ENCODE peak calls at places on chromosome 4, in five cellular contexts. One of them, this sample, is unnamed.

GRCh38 chr4:128979934-128980333 is 113.4 kb downstream of the SCLT1 start:
- DNase-seq in cardiac muscle cell: no peak
- DNase-seq in foreskin fibroblast: peak
- DNase-seq in epithelial cell of esophagus: peak
- DNase-seq in lung: no peak
- DNase-seq in this sample: no peak

GRCh38 chr4:82360298-82361177 is 13.3 kb downstream of the HNRNPD start:
- DNase-seq in cardiac muscle cell: peak
- DNase-seq in foreskin fibroblast: peak
- DNase-seq in epithelial cell of esophagus: peak
- DNase-seq in lung: no peak
- DNase-seq in this sample: no peak

GRCh38 chr4:92305878-92306520 is 2.2 kb downstream of the GRID2 start:
- DNase-seq in cardiac muscle cell: peak
- DNase-seq in foreskin fibroblast: no peak
- DNase-seq in epithelial cell of esophagus: no peak
- DNase-seq in lung: no peak
- DNase-seq in this sample: peak

GRCh38 chr4:17769406-17770174 is 11.8 kb downstream of the FAM184B start:
- DNase-seq in cardiac muscle cell: peak
- DNase-seq in foreskin fibroblast: no peak
- DNase-seq in epithelial cell of esophagus: no peak
- DNase-seq in lung: peak
- DNase-seq in this sample: no peak

GRCh38 chr4:66662620-66663019 is 882.7 kb downstream of the CENPC start:
- DNase-seq in cardiac muscle cell: no peak
- DNase-seq in foreskin fibroblast: no peak
- DNase-seq in epithelial cell of esophagus: no peak
- DNase-seq in lung: no peak
- DNase-seq in this sample: no peak

GRCh38 chr4:121633642-121634041 is 63.1 kb downstream of the ANXA5 start:
- DNase-seq in cardiac muscle cell: no peak
- DNase-seq in foreskin fibroblast: no peak
- DNase-seq in epithelial cell of esophagus: no peak
- DNase-seq in lung: no peak
- DNase-seq in this sample: no peak

GRCh38 chr4:30837131-30837539 is 117.0 kb downstream of the PCDH7 start:
- DNase-seq in cardiac muscle cell: peak
- DNase-seq in foreskin fibroblast: no peak
- DNase-seq in epithelial cell of esophagus: peak
- DNase-seq in lung: no peak
- DNase-seq in this sample: no peak

GRCh38 chr4:52263612-52264011 is 212.5 kb downstream of the SPATA18 start:
- DNase-seq in cardiac muscle cell: no peak
- DNase-seq in foreskin fibroblast: no peak
- DNase-seq in epithelial cell of esophagus: peak
- DNase-seq in lung: no peak
- DNase-seq in this sample: no peak

GRCh38 chr4:131499139-131499873 is 1649.8 kb upstream of the PCDH10 start:
- DNase-seq in cardiac muscle cell: no peak
- DNase-seq in foreskin fibroblast: peak
- DNase-seq in epithelial cell of esophagus: peak
- DNase-seq in lung: no peak
- DNase-seq in this sample: no peak

GRCh38 chr4:57265831-57266582 is 155.8 kb upstream of the IGFBP7 start:
- DNase-seq in cardiac muscle cell: peak
- DNase-seq in foreskin fibroblast: no peak
- DNase-seq in epithelial cell of esophagus: no peak
- DNase-seq in lung: no peak
- DNase-seq in this sample: no peak

GRCh38 chr4:85780664-85781063 is 305.7 kb downstream of the ARHGAP24 start:
- DNase-seq in cardiac muscle cell: no peak
- DNase-seq in foreskin fibroblast: no peak
- DNase-seq in epithelial cell of esophagus: no peak
- DNase-seq in lung: no peak
- DNase-seq in this sample: no peak

GRCh38 chr4:5638316-5638715 is 70.0 kb downstream of the EVC2 start:
- DNase-seq in cardiac muscle cell: no peak
- DNase-seq in foreskin fibroblast: peak
- DNase-seq in epithelial cell of esophagus: peak
- DNase-seq in lung: no peak
- DNase-seq in this sample: no peak

GRCh38 chr4:124152130-124152529 is 560.4 kb downstream of the ANKRD50 start:
- DNase-seq in cardiac muscle cell: no peak
- DNase-seq in foreskin fibroblast: no peak
- DNase-seq in epithelial cell of esophagus: no peak
- DNase-seq in lung: no peak
- DNase-seq in this sample: no peak

GRCh38 chr4:82779032-82779431 is 19.6 kb downstream of the SCD5 start:
- DNase-seq in cardiac muscle cell: no peak
- DNase-seq in foreskin fibroblast: no peak
- DNase-seq in epithelial cell of esophagus: no peak
- DNase-seq in lung: no peak
- DNase-seq in this sample: no peak

GRCh38 chr4:27711041-27711440 is 850.4 kb downstream of the STIM2 start:
- DNase-seq in cardiac muscle cell: no peak
- DNase-seq in foreskin fibroblast: no peak
- DNase-seq in epithelial cell of esophagus: no peak
- DNase-seq in lung: no peak
- DNase-seq in this sample: no peak

GRCh38 chr4:37715889-37716402 is 29.8 kb upstream of the RELL1 start:
- DNase-seq in cardiac muscle cell: no peak
- DNase-seq in foreskin fibroblast: peak
- DNase-seq in epithelial cell of esophagus: peak
- DNase-seq in lung: no peak
- DNase-seq in this sample: no peak

GRCh38 chr4:3342182-3342854 is 49.5 kb downstream of the RGS12 start:
- DNase-seq in cardiac muscle cell: no peak
- DNase-seq in foreskin fibroblast: peak
- DNase-seq in epithelial cell of esophagus: peak
- DNase-seq in lung: no peak
- DNase-seq in this sample: peak

GRCh38 chr4:164379694-164380093 is 374.2 kb upstream of the SMIM31 start:
- DNase-seq in cardiac muscle cell: no peak
- DNase-seq in foreskin fibroblast: no peak
- DNase-seq in epithelial cell of esophagus: peak
- DNase-seq in lung: no peak
- DNase-seq in this sample: no peak

GRCh38 chr4:164381859-164382258 is 372.1 kb upstream of the SMIM31 start:
- DNase-seq in cardiac muscle cell: no peak
- DNase-seq in foreskin fibroblast: no peak
- DNase-seq in epithelial cell of esophagus: no peak
- DNase-seq in lung: no peak
- DNase-seq in this sample: no peak

GRCh38 chr4:164384416-164384815 is 369.5 kb upstream of the SMIM31 start:
- DNase-seq in cardiac muscle cell: no peak
- DNase-seq in foreskin fibroblast: no peak
- DNase-seq in epithelial cell of esophagus: no peak
- DNase-seq in lung: no peak
- DNase-seq in this sample: no peak

DNA sequence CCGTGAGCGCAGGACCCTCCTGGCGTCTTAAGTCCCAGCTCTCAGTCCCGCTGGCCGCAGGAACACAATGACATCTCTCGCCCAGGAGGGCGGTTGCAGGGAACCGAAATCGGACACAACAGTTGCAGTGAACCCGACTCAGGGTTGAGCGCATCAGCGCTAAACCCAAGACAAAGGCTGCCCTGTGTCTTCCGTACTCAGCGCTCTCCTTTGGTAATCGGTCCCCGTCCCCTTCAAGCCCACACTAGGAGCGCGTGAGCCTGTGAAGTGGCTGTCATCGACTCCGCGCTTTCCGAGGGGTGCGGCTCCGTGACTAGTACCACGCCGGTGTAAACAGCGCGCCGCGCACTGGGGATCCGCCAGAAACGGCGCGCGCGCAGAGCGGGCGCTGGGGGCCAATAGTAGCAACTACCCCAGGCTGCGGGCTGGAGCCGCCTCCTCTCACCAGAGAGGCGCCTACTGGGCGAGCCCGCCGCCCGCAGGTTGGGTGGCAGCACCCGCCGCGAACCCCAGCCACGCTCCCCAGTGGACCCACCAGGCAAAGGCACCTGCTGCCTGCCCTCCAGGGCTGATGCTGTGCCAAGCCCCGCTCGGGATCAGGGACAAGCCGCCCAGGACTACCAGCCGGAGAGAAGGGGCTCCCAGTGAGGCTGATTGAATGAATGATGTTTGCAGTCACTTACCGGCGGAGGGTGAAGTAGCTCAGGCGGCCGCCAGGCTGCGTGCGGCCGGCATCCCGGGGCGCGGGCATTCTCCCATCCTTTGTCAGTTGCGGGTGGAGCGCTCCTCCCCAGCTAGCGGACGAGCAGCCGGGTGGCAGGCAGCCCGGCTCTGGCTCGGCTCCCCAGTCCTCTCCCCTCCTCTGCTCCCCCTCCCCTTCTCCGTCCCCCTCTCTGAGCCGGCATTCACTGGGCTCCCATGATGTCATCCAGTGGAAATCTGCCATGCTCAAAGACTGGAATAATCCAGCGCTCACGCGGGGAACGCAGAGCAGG is 370.4 kb upstream of the SMIM31 start:
- DNase-seq in cardiac muscle cell: peak
- DNase-seq in foreskin fibroblast: no peak
- DNase-seq in epithelial cell of esophagus: peak
- DNase-seq in lung: no peak
- DNase-seq in this sample: peak
- TF ChIP-seq CTCF in cardiac muscle cell: no peak
- TF ChIP-seq CTCF in foreskin fibroblast: no peak
- TF ChIP-seq CTCF in epithelial cell of esophagus: peak
- TF ChIP-seq CTCF in lung: no peak
- TF ChIP-seq CTCF in this sample: peak

GRCh38 chr4:139704915-139705485 is 39.4 kb downstream of the MGST2 start:
- DNase-seq in cardiac muscle cell: no peak
- DNase-seq in foreskin fibroblast: no peak
- DNase-seq in epithelial cell of esophagus: peak
- DNase-seq in lung: no peak
- DNase-seq in this sample: no peak
- TF ChIP-seq CTCF in cardiac muscle cell: peak
- TF ChIP-seq CTCF in foreskin fibroblast: no peak
- TF ChIP-seq CTCF in epithelial cell of esophagus: peak
- TF ChIP-seq CTCF in lung: no peak
- TF ChIP-seq CTCF in this sample: no peak

DNA sequence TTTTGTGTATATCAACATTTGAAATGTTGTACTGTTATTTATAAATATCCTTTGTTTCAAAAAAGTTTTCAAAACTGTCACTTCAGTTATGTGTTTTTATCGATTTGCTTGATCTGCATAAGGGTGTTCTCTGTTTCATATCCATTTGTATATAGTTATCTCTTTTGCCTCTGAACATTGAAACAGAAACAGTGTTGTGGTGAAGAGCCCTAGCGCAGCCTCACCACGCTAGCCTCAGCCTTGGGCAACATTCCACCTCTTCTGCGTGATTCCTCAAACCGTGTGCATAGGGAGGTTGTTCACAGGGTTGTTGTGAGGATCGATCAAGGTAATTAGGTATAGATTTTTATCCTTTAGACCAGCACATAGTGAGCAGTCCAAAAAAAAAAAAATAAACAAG is 287.0 kb upstream of the GALNT7 start:
- DNase-seq in cardiac muscle cell: no peak
- DNase-seq in foreskin fibroblast: no peak
- DNase-seq in epithelial cell of esophagus: no peak
- DNase-seq in lung: no peak
- DNase-seq in this sample: no peak
- TF ChIP-seq CTCF in cardiac muscle cell: no peak
- TF ChIP-seq CTCF in foreskin fibroblast: no peak
- TF ChIP-seq CTCF in epithelial cell of esophagus: no peak
- TF ChIP-seq CTCF in lung: no peak
- TF ChIP-seq CTCF in this sample: no peak

GRCh38 chr4:87052615-87053014 is 117.8 kb downstream of the AFF1 start:
- DNase-seq in cardiac muscle cell: no peak
- DNase-seq in foreskin fibroblast: no peak
- DNase-seq in epithelial cell of esophagus: no peak
- DNase-seq in lung: no peak
- DNase-seq in this sample: no peak

GRCh38 chr4:87053064-87053693 is 118.4 kb downstream of the AFF1 start:
- DNase-seq in cardiac muscle cell: no peak
- DNase-seq in foreskin fibroblast: no peak
- DNase-seq in epithelial cell of esophagus: no peak
- DNase-seq in lung: no peak
- DNase-seq in this sample: no peak

GRCh38 chr4:87054900-87055299 is 120.1 kb downstream of the AFF1 start:
- DNase-seq in cardiac muscle cell: no peak
- DNase-seq in foreskin fibroblast: no peak
- DNase-seq in epithelial cell of esophagus: no peak
- DNase-seq in lung: no peak
- DNase-seq in this sample: no peak

GRCh38 chr4:87055340-87055739 is 120.5 kb downstream of the AFF1 start:
- DNase-seq in cardiac muscle cell: no peak
- DNase-seq in foreskin fibroblast: no peak
- DNase-seq in epithelial cell of esophagus: no peak
- DNase-seq in lung: no peak
- DNase-seq in this sample: no peak

DNA sequence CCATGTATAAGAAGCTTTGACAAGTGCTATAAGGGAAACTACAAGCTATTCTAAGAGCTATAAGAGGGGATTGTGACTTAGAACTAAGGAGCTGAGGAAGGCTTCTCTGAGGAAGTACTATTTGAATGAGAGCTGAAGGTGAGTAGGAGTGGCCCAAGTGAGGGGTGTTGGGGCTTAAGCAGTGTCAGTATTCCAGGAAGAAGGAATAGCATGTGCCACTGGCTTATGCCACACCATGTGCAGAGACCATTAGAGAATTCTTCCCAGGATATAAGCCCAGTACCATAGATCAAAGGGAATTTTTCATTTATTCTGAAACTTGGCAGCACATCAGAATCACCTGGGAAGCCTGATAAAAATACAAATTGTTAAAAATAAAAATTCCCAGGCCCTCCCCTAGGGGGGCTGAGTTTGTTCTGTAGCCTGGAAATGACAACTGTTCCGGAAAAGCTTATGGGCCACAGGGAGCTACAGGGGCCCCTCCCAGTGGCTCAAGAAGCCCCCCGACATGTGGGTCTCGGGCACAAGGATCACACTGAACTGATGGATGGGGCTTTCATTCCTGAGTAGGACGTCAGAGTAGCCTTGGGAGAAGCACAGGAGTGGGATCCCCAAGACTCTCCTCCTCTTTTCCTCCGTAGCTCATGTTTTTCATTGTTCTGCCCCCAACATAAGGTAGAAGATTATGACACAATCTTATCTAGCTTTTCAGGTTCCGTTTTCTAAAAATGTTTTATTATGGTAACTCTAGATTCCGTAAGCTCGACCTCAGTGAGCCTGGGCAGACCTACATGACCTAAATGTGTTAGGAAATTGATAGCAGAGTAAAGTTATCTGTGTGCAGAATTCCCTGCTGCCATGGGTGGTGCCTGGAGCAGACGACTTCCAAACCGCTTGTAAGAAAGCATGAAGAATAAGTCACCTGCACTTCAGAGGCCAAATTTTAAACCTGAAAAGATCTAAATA is 119.3 kb downstream of the AFF1 start:
- DNase-seq in cardiac muscle cell: no peak
- DNase-seq in foreskin fibroblast: no peak
- DNase-seq in epithelial cell of esophagus: no peak
- DNase-seq in lung: no peak
- DNase-seq in this sample: no peak
- TF ChIP-seq CTCF in cardiac muscle cell: no peak
- TF ChIP-seq CTCF in foreskin fibroblast: no peak
- TF ChIP-seq CTCF in epithelial cell of esophagus: no peak
- TF ChIP-seq CTCF in lung: no peak
- TF ChIP-seq CTCF in this sample: no peak